ENCODE peak calls at places on chromosome 16, in seven cellular contexts. B is GM13977; T is stimulated activated CD8-positive, alpha-beta memory T cell treated with anti-CD3 and anti-CD28 coated beads, Interleukin-7, amount 100 ng/mL, for 48 hours; F is OCI-LY7; I is activated T-cell treated with anti-CD3 and anti-CD28 coated beads for 24 hours; X is GM12891; H is OCI-M1. C is an unnamed sample.

GRCh38 chr16:71626858-71627213 is 852 bp downstream of the MARVELD3 start:
- DNase-seq in B (no peak), T (no peak), F (no peak), I (no peak), X (peak; percentile 51), H (no peak), C (no peak)

GRCh38 chr16:56415849-56416248 is 9.5 kb downstream of the AMFR start:
- DNase-seq in B (no peak), T (no peak), F (no peak), I (no peak), X (no peak), H (no peak), C (no peak)

GRCh38 chr16:89828199-89828869 is at the start of gene SPIRE2:
- DNase-seq in B (peak; percentile 85), T (peak; percentile 28), F (peak; percentile 63), I (peak; percentile 50), X (peak; percentile 78), H (peak; percentile 89), C (peak; percentile 84)

GRCh38 chr16:15775663-15776304 is 81.0 kb downstream of the MYH11 start:
- DNase-seq in B (no peak), T (no peak), F (no peak), I (no peak), X (no peak), H (no peak), C (no peak)

GRCh38 chr16:12972246-12972645 is 70.8 kb downstream of the SHISA9 start:
- DNase-seq in B (no peak), T (no peak), F (no peak), I (no peak), X (no peak), H (no peak), C (no peak)

GRCh38 chr16:19114359-19115147 is 789 bp downstream of the ITPRIPL2 start:
- DNase-seq in B (peak; percentile 75), T (no peak), F (no peak), I (no peak), X (peak; percentile 43), H (no peak), C (peak; percentile 53)

GRCh38 chr16:70482624-70483023 is 28.2 kb downstream of the FCSK start:
- DNase-seq in B (no peak), T (no peak), F (no peak), I (no peak), X (no peak), H (no peak), C (no peak)

GRCh38 chr16:46727630-46728029 is 20.5 kb downstream of the MYLK3 start:
- DNase-seq in B (no peak), T (no peak), F (no peak), I (no peak), X (no peak), H (no peak), C (no peak)

GRCh38 chr16:74627506-74628220 is 20.7 kb upstream of the GLG1 start:
- DNase-seq in B (no peak), T (no peak), F (no peak), I (no peak), X (no peak), H (no peak), C (no peak)

GRCh38 chr16:86211800-86212199 is 298.5 kb upstream of the FOXF1 start:
- DNase-seq in B (no peak), T (no peak), F (peak; percentile 30), I (no peak), X (no peak), H (no peak), C (no peak)

GRCh38 chr16:58658796-58659211 is 25.8 kb downstream of the SLC38A7 start:
- DNase-seq in B (no peak), T (no peak), F (no peak), I (no peak), X (no peak), H (peak; percentile 57), C (no peak)

GRCh38 chr16:85491798-85492616 is 121.1 kb upstream of the GSE1 start:
- DNase-seq in B (no peak), T (no peak), F (no peak), I (no peak), X (no peak), H (no peak), C (no peak)

GRCh38 chr16:75238132-75238852 is 13.1 kb downstream of the BCAR1 start:
- DNase-seq in B (no peak), T (no peak), F (no peak), I (no peak), X (no peak), H (no peak), C (no peak)

GRCh38 chr16:80347002-80347401 is 193.8 kb upstream of the DYNLRB2 start:
- DNase-seq in B (no peak), T (no peak), F (no peak), I (no peak), X (no peak), H (no peak), C (no peak)

GRCh38 chr16:21950782-21951521 is 2.2 kb upstream of the UQCRC2 start:
- DNase-seq in B (peak; percentile 18), T (no peak), F (peak; percentile 53), I (no peak), X (no peak), H (peak; percentile 59), C (peak; percentile 26)

C was measured in GM10248.